ENCODE peak calls at places on chromosomes 1 and 21, in seven cellular contexts. One of them, this sample, is unnamed.

GRCh38 chr1:15343729-15344128 is 66.0 kb upstream of the EFHD2 start:
- DNase-seq in Peyer's patch: no peak
- DNase-seq in pancreas: peak; percentile 66
- DNase-seq in CD4-positive, alpha-beta memory T cell: no peak
- DNase-seq in mesendoderm: no peak
- DNase-seq in ascending aorta: peak; percentile 83
- DNase-seq in tibial nerve: no peak
- DNase-seq in this sample: no peak

GRCh38 chr21:38503588-38503987 is 5.3 kb upstream of the ERG start:
- DNase-seq in Peyer's patch: no peak
- DNase-seq in pancreas: no peak
- DNase-seq in CD4-positive, alpha-beta memory T cell: no peak
- DNase-seq in mesendoderm: no peak
- DNase-seq in ascending aorta: peak; percentile 86
- DNase-seq in tibial nerve: no peak
- DNase-seq in this sample: no peak

GRCh38 chr21:18529253-18529652 is 125.7 kb upstream of the TMPRSS15 start:
- DNase-seq in Peyer's patch: no peak
- DNase-seq in pancreas: no peak
- DNase-seq in CD4-positive, alpha-beta memory T cell: no peak
- DNase-seq in mesendoderm: no peak
- DNase-seq in ascending aorta: no peak
- DNase-seq in tibial nerve: no peak
- DNase-seq in this sample: no peak

GRCh38 chr1:234928642-234929041 is 200.0 kb downstream of the TOMM20 start:
- DNase-seq in Peyer's patch: no peak
- DNase-seq in pancreas: no peak
- DNase-seq in CD4-positive, alpha-beta memory T cell: no peak
- DNase-seq in mesendoderm: no peak
- DNase-seq in ascending aorta: peak; percentile 41
- DNase-seq in tibial nerve: no peak
- DNase-seq in this sample: no peak

GRCh38 chr1:19705464-19705863 is 40.8 kb downstream of the HTR6 start:
- DNase-seq in Peyer's patch: no peak
- DNase-seq in pancreas: no peak
- DNase-seq in CD4-positive, alpha-beta memory T cell: no peak
- DNase-seq in mesendoderm: no peak
- DNase-seq in ascending aorta: no peak
- DNase-seq in tibial nerve: no peak
- DNase-seq in this sample: no peak

GRCh38 chr21:44583800-44584147 is 3.4 kb upstream of the KRTAP10-5 start:
- DNase-seq in Peyer's patch: no peak
- DNase-seq in pancreas: no peak
- DNase-seq in CD4-positive, alpha-beta memory T cell: peak; percentile 38
- DNase-seq in mesendoderm: no peak
- DNase-seq in ascending aorta: no peak
- DNase-seq in tibial nerve: no peak
- DNase-seq in this sample: no peak

GRCh38 chr1:93328809-93329477 is 16.8 kb upstream of the DR1 start:
- DNase-seq in Peyer's patch: no peak
- DNase-seq in pancreas: no peak
- DNase-seq in CD4-positive, alpha-beta memory T cell: no peak
- DNase-seq in mesendoderm: no peak
- DNase-seq in ascending aorta: no peak
- DNase-seq in tibial nerve: no peak
- DNase-seq in this sample: no peak

GRCh38 chr1:182786223-182787001 is 3.2 kb upstream of the NPL start:
- DNase-seq in Peyer's patch: peak; percentile 23
- DNase-seq in pancreas: peak; percentile 43
- DNase-seq in CD4-positive, alpha-beta memory T cell: no peak
- DNase-seq in mesendoderm: peak; percentile 87
- DNase-seq in ascending aorta: no peak
- DNase-seq in tibial nerve: no peak
- DNase-seq in this sample: peak; percentile 59

GRCh38 chr1:36161656-36162531 is 5.9 kb downstream of the MAP7D1 start:
- DNase-seq in Peyer's patch: peak; percentile 77
- DNase-seq in pancreas: peak; percentile 52
- DNase-seq in CD4-positive, alpha-beta memory T cell: peak; percentile 59
- DNase-seq in mesendoderm: peak; percentile 80
- DNase-seq in ascending aorta: no peak
- DNase-seq in tibial nerve: no peak
- DNase-seq in this sample: no peak

GRCh38 chr1:53320646-53321045 is 7.2 kb downstream of the LRP8 start:
- DNase-seq in Peyer's patch: no peak
- DNase-seq in pancreas: no peak
- DNase-seq in CD4-positive, alpha-beta memory T cell: no peak
- DNase-seq in mesendoderm: no peak
- DNase-seq in ascending aorta: no peak
- DNase-seq in tibial nerve: no peak
- DNase-seq in this sample: no peak

GRCh38 chr1:10181154-10181553 is 29.2 kb upstream of the KIF1B start:
- DNase-seq in Peyer's patch: no peak
- DNase-seq in pancreas: no peak
- DNase-seq in CD4-positive, alpha-beta memory T cell: no peak
- DNase-seq in mesendoderm: no peak
- DNase-seq in ascending aorta: no peak
- DNase-seq in tibial nerve: no peak
- DNase-seq in this sample: no peak

GRCh38 chr1:209899948-209900347 is 38.1 kb upstream of the SYT14 start:
- DNase-seq in Peyer's patch: no peak
- DNase-seq in pancreas: no peak
- DNase-seq in CD4-positive, alpha-beta memory T cell: no peak
- DNase-seq in mesendoderm: peak; percentile 80
- DNase-seq in ascending aorta: no peak
- DNase-seq in tibial nerve: no peak
- DNase-seq in this sample: no peak

GRCh38 chr1:227786673-227787512 is 28.6 kb upstream of the PRSS38 start:
- DNase-seq in Peyer's patch: no peak
- DNase-seq in pancreas: peak; percentile 54
- DNase-seq in CD4-positive, alpha-beta memory T cell: peak; percentile 13
- DNase-seq in mesendoderm: no peak
- DNase-seq in ascending aorta: peak; percentile 67
- DNase-seq in tibial nerve: peak; percentile 7
- DNase-seq in this sample: no peak

GRCh38 chr1:152479792-152480595 is 30.6 kb upstream of the LCE5A start:
- DNase-seq in Peyer's patch: peak; percentile 47
- DNase-seq in pancreas: peak; percentile 47
- DNase-seq in CD4-positive, alpha-beta memory T cell: peak; percentile 61
- DNase-seq in mesendoderm: peak; percentile 37
- DNase-seq in ascending aorta: no peak
- DNase-seq in tibial nerve: peak; percentile 22
- DNase-seq in this sample: no peak

GRCh38 chr1:12179638-12180121 is 12.9 kb downstream of the TNFRSF1B start:
- DNase-seq in Peyer's patch: no peak
- DNase-seq in pancreas: no peak
- DNase-seq in CD4-positive, alpha-beta memory T cell: no peak
- DNase-seq in mesendoderm: no peak
- DNase-seq in ascending aorta: no peak
- DNase-seq in tibial nerve: no peak
- DNase-seq in this sample: no peak
- H3K4me1 ChIP-seq in Peyer's patch: peaks cover 42% of the 10 kb centered on the region
- H3K4me1 ChIP-seq in pancreas: no peaks in the 10 kb centered on the region
- H3K4me1 ChIP-seq in CD4-positive, alpha-beta memory T cell: peaks cover 98% of the 10 kb centered on the region
- H3K4me1 ChIP-seq in mesendoderm: peaks cover 1% of the 10 kb centered on the region
- H3K4me1 ChIP-seq in ascending aorta: peaks cover under 1% of the 10 kb centered on the region
- H3K4me1 ChIP-seq in tibial nerve: peaks cover 72% of the 10 kb centered on the region
- H3K4me1 ChIP-seq in this sample: no peaks in the 10 kb centered on the region

DNA sequence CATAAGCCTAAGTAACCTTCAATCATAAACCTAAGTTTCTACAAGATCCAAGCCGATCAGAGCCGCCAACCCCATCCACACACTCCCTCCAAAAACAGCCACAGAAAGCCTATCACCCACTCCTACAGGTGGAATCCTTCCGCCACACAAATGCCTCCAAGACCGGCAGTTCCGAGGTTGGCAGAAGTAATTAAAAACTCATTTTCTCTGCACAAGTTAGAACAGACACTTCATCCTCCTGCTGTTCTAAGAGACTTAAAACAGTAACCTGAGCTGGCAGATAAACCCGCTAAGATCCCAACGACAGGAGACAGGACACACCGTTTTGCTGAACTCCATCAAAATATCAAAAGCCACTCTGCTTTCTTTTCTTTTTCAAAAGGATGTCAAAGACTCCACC is 2.8 kb downstream of the SSBP3 start:
- DNase-seq in Peyer's patch: no peak
- DNase-seq in pancreas: no peak
- DNase-seq in CD4-positive, alpha-beta memory T cell: no peak
- DNase-seq in mesendoderm: no peak
- DNase-seq in ascending aorta: no peak
- DNase-seq in tibial nerve: no peak
- DNase-seq in this sample: no peak
- H3K4me3 ChIP-seq in Peyer's patch: peak overlapping the region; percentile 97
- H3K4me3 ChIP-seq in pancreas: no peak overlapping the region
- H3K4me3 ChIP-seq in CD4-positive, alpha-beta memory T cell: no peak overlapping the region
- H3K4me3 ChIP-seq in mesendoderm: no peak overlapping the region
- H3K4me3 ChIP-seq in ascending aorta: peak overlapping the region; percentile 91
- H3K4me3 ChIP-seq in tibial nerve: peak overlapping the region; percentile 86
- H3K4me3 ChIP-seq in this sample: no peak overlapping the region

GRCh38 chr1:175183586-175183985 is 9.0 kb downstream of the KIAA0040 start:
- DNase-seq in Peyer's patch: no peak
- DNase-seq in pancreas: no peak
- DNase-seq in CD4-positive, alpha-beta memory T cell: no peak
- DNase-seq in mesendoderm: no peak
- DNase-seq in ascending aorta: no peak
- DNase-seq in tibial nerve: no peak
- DNase-seq in this sample: no peak

GRCh38 chr1:175179837-175180590 is 12.6 kb downstream of the KIAA0040 start:
- DNase-seq in Peyer's patch: no peak
- DNase-seq in pancreas: no peak
- DNase-seq in CD4-positive, alpha-beta memory T cell: no peak
- DNase-seq in mesendoderm: no peak
- DNase-seq in ascending aorta: no peak
- DNase-seq in tibial nerve: no peak
- DNase-seq in this sample: no peak

GRCh38 chr1:175178456-175178855 is 14.1 kb downstream of the KIAA0040 start:
- DNase-seq in Peyer's patch: no peak
- DNase-seq in pancreas: no peak
- DNase-seq in CD4-positive, alpha-beta memory T cell: no peak
- DNase-seq in mesendoderm: no peak
- DNase-seq in ascending aorta: no peak
- DNase-seq in tibial nerve: no peak
- DNase-seq in this sample: no peak

GRCh38 chr1:175185918-175186317 is 6.7 kb downstream of the KIAA0040 start:
- DNase-seq in Peyer's patch: no peak
- DNase-seq in pancreas: no peak
- DNase-seq in CD4-positive, alpha-beta memory T cell: no peak
- DNase-seq in mesendoderm: no peak
- DNase-seq in ascending aorta: no peak
- DNase-seq in tibial nerve: no peak
- DNase-seq in this sample: no peak

GRCh38 chr1:175182347-175182746 is 10.2 kb downstream of the KIAA0040 start:
- DNase-seq in Peyer's patch: no peak
- DNase-seq in pancreas: no peak
- DNase-seq in CD4-positive, alpha-beta memory T cell: no peak
- DNase-seq in mesendoderm: no peak
- DNase-seq in ascending aorta: no peak
- DNase-seq in tibial nerve: no peak
- DNase-seq in this sample: no peak
- H3K4me1 ChIP-seq in Peyer's patch: peaks cover 4% of the 10 kb centered on the region
- H3K4me1 ChIP-seq in pancreas: no peaks in the 10 kb centered on the region
- H3K4me1 ChIP-seq in CD4-positive, alpha-beta memory T cell: peaks cover 90% of the 10 kb centered on the region
- H3K4me1 ChIP-seq in mesendoderm: no peaks in the 10 kb centered on the region
- H3K4me1 ChIP-seq in ascending aorta: no peaks in the 10 kb centered on the region
- H3K4me1 ChIP-seq in tibial nerve: no peaks in the 10 kb centered on the region
- H3K4me1 ChIP-seq in this sample: no peaks in the 10 kb centered on the region

GRCh38 chr1:7752512-7753417 is 18.3 kb upstream of the VAMP3 start:
- DNase-seq in Peyer's patch: peak; percentile 40
- DNase-seq in pancreas: peak; percentile 33
- DNase-seq in CD4-positive, alpha-beta memory T cell: peak; percentile 42
- DNase-seq in mesendoderm: peak; percentile 81
- DNase-seq in ascending aorta: peak; percentile 77
- DNase-seq in tibial nerve: peak; percentile 94
- DNase-seq in this sample: peak; percentile 34
- H3K4me3 ChIP-seq in Peyer's patch: peak overlapping the region; percentile 5
- H3K4me3 ChIP-seq in pancreas: no peak overlapping the region
- H3K4me3 ChIP-seq in CD4-positive, alpha-beta memory T cell: no peak overlapping the region
- H3K4me3 ChIP-seq in mesendoderm: no peak overlapping the region
- H3K4me3 ChIP-seq in ascending aorta: peak overlapping the region; percentile 49
- H3K4me3 ChIP-seq in tibial nerve: peak overlapping the region; percentile 30
- H3K4me3 ChIP-seq in this sample: no peak overlapping the region

DNA sequence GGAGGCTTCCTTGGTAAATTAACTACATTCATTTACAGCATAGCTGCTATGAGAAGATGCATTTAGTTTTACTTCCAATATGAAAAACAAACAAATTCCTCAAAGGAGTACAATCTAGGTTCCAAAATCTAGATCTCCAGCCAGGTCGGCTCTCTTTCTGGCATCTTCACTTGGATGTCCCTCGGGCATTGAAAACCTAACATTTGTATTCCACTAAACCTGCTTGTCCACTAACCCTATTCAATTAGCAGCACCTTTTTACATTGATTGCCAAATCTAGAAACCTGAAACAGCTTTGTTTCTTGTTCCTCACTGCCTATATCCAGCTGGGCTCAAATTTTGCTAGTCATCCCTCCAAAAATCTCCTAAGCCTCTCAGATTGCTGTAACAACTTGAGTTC is 14.3 kb upstream of the CXADR start:
- DNase-seq in Peyer's patch: no peak
- DNase-seq in pancreas: no peak
- DNase-seq in CD4-positive, alpha-beta memory T cell: no peak
- DNase-seq in mesendoderm: no peak
- DNase-seq in ascending aorta: no peak
- DNase-seq in tibial nerve: no peak
- DNase-seq in this sample: no peak
- H3K4me1 ChIP-seq in Peyer's patch: no peaks in the 10 kb centered on the region
- H3K4me1 ChIP-seq in pancreas: no peaks in the 10 kb centered on the region
- H3K4me1 ChIP-seq in CD4-positive, alpha-beta memory T cell: no peaks in the 10 kb centered on the region
- H3K4me1 ChIP-seq in mesendoderm: no peaks in the 10 kb centered on the region
- H3K4me1 ChIP-seq in ascending aorta: no peaks in the 10 kb centered on the region
- H3K4me1 ChIP-seq in tibial nerve: no peaks in the 10 kb centered on the region
- H3K4me1 ChIP-seq in this sample: peaks cover 5% of the 10 kb centered on the region

GRCh38 chr1:45686081-45687013 is at the start of gene GPBP1L1:
- DNase-seq in Peyer's patch: peak; percentile 96
- DNase-seq in pancreas: peak; percentile 98
- DNase-seq in CD4-positive, alpha-beta memory T cell: peak; percentile 97
- DNase-seq in mesendoderm: peak; percentile 98
- DNase-seq in ascending aorta: peak; percentile 98
- DNase-seq in tibial nerve: peak; percentile 95
- DNase-seq in this sample: peak; percentile 99

GRCh38 chr1:45684402-45684801 is 1.9 kb downstream of the GPBP1L1 start:
- DNase-seq in Peyer's patch: no peak
- DNase-seq in pancreas: no peak
- DNase-seq in CD4-positive, alpha-beta memory T cell: no peak
- DNase-seq in mesendoderm: no peak
- DNase-seq in ascending aorta: no peak
- DNase-seq in tibial nerve: no peak
- DNase-seq in this sample: no peak

GRCh38 chr1:45687753-45688737 is at the start of gene TMEM69:
- DNase-seq in Peyer's patch: peak; percentile 58
- DNase-seq in pancreas: peak; percentile 61
- DNase-seq in CD4-positive, alpha-beta memory T cell: peak; percentile 83
- DNase-seq in mesendoderm: peak; percentile 95
- DNase-seq in ascending aorta: peak; percentile 83
- DNase-seq in tibial nerve: peak; percentile 68
- DNase-seq in this sample: peak; percentile 79

GRCh38 chr1:45687014-45687752 is 798 bp upstream of the TMEM69 start:
- DNase-seq in Peyer's patch: peak; percentile 96
- DNase-seq in pancreas: peak; percentile 97
- DNase-seq in CD4-positive, alpha-beta memory T cell: peak; percentile 99
- DNase-seq in mesendoderm: peak; percentile 99
- DNase-seq in ascending aorta: peak; percentile 99
- DNase-seq in tibial nerve: peak; percentile 95
- DNase-seq in this sample: peak; percentile 99

GRCh38 chr1:45685308-45686080 is 839 bp downstream of the GPBP1L1 start:
- DNase-seq in Peyer's patch: no peak
- DNase-seq in pancreas: no peak
- DNase-seq in CD4-positive, alpha-beta memory T cell: peak; percentile 7
- DNase-seq in mesendoderm: peak; percentile 23
- DNase-seq in ascending aorta: no peak
- DNase-seq in tibial nerve: peak; percentile 6
- DNase-seq in this sample: no peak
- H3K4me3 ChIP-seq in Peyer's patch: peak overlapping the region; percentile 98
- H3K4me3 ChIP-seq in pancreas: peak overlapping the region; percentile 97
- H3K4me3 ChIP-seq in CD4-positive, alpha-beta memory T cell: peak overlapping the region; percentile 84
- H3K4me3 ChIP-seq in mesendoderm: peak overlapping the region; percentile 96
- H3K4me3 ChIP-seq in ascending aorta: peak overlapping the region; percentile 71
- H3K4me3 ChIP-seq in tibial nerve: peak overlapping the region; percentile 75
- H3K4me3 ChIP-seq in this sample: peak overlapping the region; percentile 86